ENCODE peak calls at places on chromosome 22, in six cellular contexts. One of them, this sample, is unnamed.

GRCh38 chr22:19085233-19086043 is 36.8 kb downstream of the DGCR2 start:
- DNase-seq in brain microvascular endothelial cell: peak
- DNase-seq in tibial nerve: no peak
- DNase-seq in progenitor cell of endocrine pancreas: no peak
- DNase-seq in HL-60: peak
- DNase-seq in RWPE1: no peak
- DNase-seq in this sample: peak

GRCh38 chr22:29216873-29217666 is 11.4 kb downstream of the EMID1 start:
- DNase-seq in brain microvascular endothelial cell: no peak
- DNase-seq in tibial nerve: no peak
- DNase-seq in progenitor cell of endocrine pancreas: no peak
- DNase-seq in HL-60: peak
- DNase-seq in RWPE1: no peak
- DNase-seq in this sample: no peak

GRCh38 chr22:36329217-36330078 is 58.3 kb downstream of the MYH9 start:
- DNase-seq in brain microvascular endothelial cell: peak
- DNase-seq in tibial nerve: no peak
- DNase-seq in progenitor cell of endocrine pancreas: peak
- DNase-seq in HL-60: peak
- DNase-seq in RWPE1: peak
- DNase-seq in this sample: no peak

GRCh38 chr22:17980638-17981051 is 43.7 kb downstream of the MICAL3 start:
- DNase-seq in brain microvascular endothelial cell: no peak
- DNase-seq in tibial nerve: peak
- DNase-seq in progenitor cell of endocrine pancreas: no peak
- DNase-seq in HL-60: peak
- DNase-seq in RWPE1: no peak
- DNase-seq in this sample: no peak

GRCh38 chr22:16824718-16825687 is at the start of gene XKR3:
- DNase-seq in brain microvascular endothelial cell: no peak
- DNase-seq in tibial nerve: no peak
- DNase-seq in progenitor cell of endocrine pancreas: no peak
- DNase-seq in HL-60: peak
- DNase-seq in RWPE1: peak
- DNase-seq in this sample: no peak

GRCh38 chr22:22201185-22201924 is 43.2 kb upstream of the VPREB1 start:
- DNase-seq in brain microvascular endothelial cell: no peak
- DNase-seq in tibial nerve: no peak
- DNase-seq in progenitor cell of endocrine pancreas: no peak
- DNase-seq in HL-60: peak
- DNase-seq in RWPE1: peak
- DNase-seq in this sample: no peak

GRCh38 chr22:46652930-46653331 is 32.7 kb downstream of the GRAMD4 start:
- DNase-seq in brain microvascular endothelial cell: peak
- DNase-seq in tibial nerve: no peak
- DNase-seq in progenitor cell of endocrine pancreas: no peak
- DNase-seq in HL-60: no peak
- DNase-seq in RWPE1: no peak
- DNase-seq in this sample: no peak

GRCh38 chr22:17106161-17106784 is 14.9 kb downstream of the TMEM121B start:
- DNase-seq in brain microvascular endothelial cell: no peak
- DNase-seq in tibial nerve: no peak
- DNase-seq in progenitor cell of endocrine pancreas: no peak
- DNase-seq in HL-60: peak
- DNase-seq in RWPE1: no peak
- DNase-seq in this sample: peak

GRCh38 chr22:21996175-21996574 is 13.6 kb upstream of the TOP3B start:
- DNase-seq in brain microvascular endothelial cell: no peak
- DNase-seq in tibial nerve: no peak
- DNase-seq in progenitor cell of endocrine pancreas: no peak
- DNase-seq in HL-60: no peak
- DNase-seq in RWPE1: no peak
- DNase-seq in this sample: no peak

GRCh38 chr22:21639359-21639758 is 2.7 kb upstream of the SDF2L1 start:
- DNase-seq in brain microvascular endothelial cell: no peak
- DNase-seq in tibial nerve: no peak
- DNase-seq in progenitor cell of endocrine pancreas: no peak
- DNase-seq in HL-60: no peak
- DNase-seq in RWPE1: no peak
- DNase-seq in this sample: no peak

GRCh38 chr22:49838771-49839717 is 11.4 kb upstream of the BRD1 start:
- DNase-seq in brain microvascular endothelial cell: no peak
- DNase-seq in tibial nerve: no peak
- DNase-seq in progenitor cell of endocrine pancreas: no peak
- DNase-seq in HL-60: peak
- DNase-seq in RWPE1: no peak
- DNase-seq in this sample: no peak

GRCh38 chr22:48721394-48721666 is 1106.3 kb downstream of the BRD1 start:
- DNase-seq in brain microvascular endothelial cell: no peak
- DNase-seq in tibial nerve: no peak
- DNase-seq in progenitor cell of endocrine pancreas: no peak
- DNase-seq in HL-60: no peak
- DNase-seq in RWPE1: no peak
- DNase-seq in this sample: no peak

GRCh38 chr22:26168199-26168915 is 905 bp upstream of the SEZ6L start:
- DNase-seq in brain microvascular endothelial cell: no peak
- DNase-seq in tibial nerve: no peak
- DNase-seq in progenitor cell of endocrine pancreas: no peak
- DNase-seq in HL-60: peak
- DNase-seq in RWPE1: no peak
- DNase-seq in this sample: no peak

GRCh38 chr22:26416256-26416655 is 12.8 kb upstream of the ASPHD2 start:
- DNase-seq in brain microvascular endothelial cell: no peak
- DNase-seq in tibial nerve: no peak
- DNase-seq in progenitor cell of endocrine pancreas: no peak
- DNase-seq in HL-60: no peak
- DNase-seq in RWPE1: no peak
- DNase-seq in this sample: no peak

GRCh38 chr22:28016781-28017557 is 97.9 kb upstream of the PITPNB start:
- DNase-seq in brain microvascular endothelial cell: no peak
- DNase-seq in tibial nerve: no peak
- DNase-seq in progenitor cell of endocrine pancreas: no peak
- DNase-seq in HL-60: no peak
- DNase-seq in RWPE1: no peak
- DNase-seq in this sample: no peak
- TF ChIP-seq CTCF in brain microvascular endothelial cell: no peak
- TF ChIP-seq CTCF in tibial nerve: no peak
- TF ChIP-seq CTCF in progenitor cell of endocrine pancreas: no peak
- TF ChIP-seq CTCF in HL-60: no peak
- TF ChIP-seq CTCF in RWPE1: no peak
- TF ChIP-seq CTCF in this sample: no peak

GRCh38 chr22:44892243-44892642 is 117.6 kb downstream of the PHF21B start:
- DNase-seq in brain microvascular endothelial cell: no peak
- DNase-seq in tibial nerve: no peak
- DNase-seq in progenitor cell of endocrine pancreas: no peak
- DNase-seq in HL-60: no peak
- DNase-seq in RWPE1: no peak
- DNase-seq in this sample: no peak

GRCh38 chr22:44890416-44891292 is 119.2 kb downstream of the PHF21B start:
- DNase-seq in brain microvascular endothelial cell: no peak
- DNase-seq in tibial nerve: no peak
- DNase-seq in progenitor cell of endocrine pancreas: no peak
- DNase-seq in HL-60: no peak
- DNase-seq in RWPE1: no peak
- DNase-seq in this sample: no peak

GRCh38 chr22:44891293-44891747 is 118.5 kb downstream of the PHF21B start:
- DNase-seq in brain microvascular endothelial cell: no peak
- DNase-seq in tibial nerve: no peak
- DNase-seq in progenitor cell of endocrine pancreas: no peak
- DNase-seq in HL-60: no peak
- DNase-seq in RWPE1: no peak
- DNase-seq in this sample: no peak

GRCh38 chr22:44892803-44893730 is 116.7 kb downstream of the PHF21B start:
- DNase-seq in brain microvascular endothelial cell: no peak
- DNase-seq in tibial nerve: no peak
- DNase-seq in progenitor cell of endocrine pancreas: no peak
- DNase-seq in HL-60: no peak
- DNase-seq in RWPE1: no peak
- DNase-seq in this sample: no peak

GRCh38 chr22:44891791-44892190 is 118.0 kb downstream of the PHF21B start:
- DNase-seq in brain microvascular endothelial cell: no peak
- DNase-seq in tibial nerve: no peak
- DNase-seq in progenitor cell of endocrine pancreas: no peak
- DNase-seq in HL-60: no peak
- DNase-seq in RWPE1: no peak
- DNase-seq in this sample: no peak
- TF ChIP-seq CTCF in brain microvascular endothelial cell: no peak
- TF ChIP-seq CTCF in tibial nerve: no peak
- TF ChIP-seq CTCF in progenitor cell of endocrine pancreas: no peak
- TF ChIP-seq CTCF in HL-60: no peak
- TF ChIP-seq CTCF in RWPE1: no peak
- TF ChIP-seq CTCF in this sample: no peak

DNA sequence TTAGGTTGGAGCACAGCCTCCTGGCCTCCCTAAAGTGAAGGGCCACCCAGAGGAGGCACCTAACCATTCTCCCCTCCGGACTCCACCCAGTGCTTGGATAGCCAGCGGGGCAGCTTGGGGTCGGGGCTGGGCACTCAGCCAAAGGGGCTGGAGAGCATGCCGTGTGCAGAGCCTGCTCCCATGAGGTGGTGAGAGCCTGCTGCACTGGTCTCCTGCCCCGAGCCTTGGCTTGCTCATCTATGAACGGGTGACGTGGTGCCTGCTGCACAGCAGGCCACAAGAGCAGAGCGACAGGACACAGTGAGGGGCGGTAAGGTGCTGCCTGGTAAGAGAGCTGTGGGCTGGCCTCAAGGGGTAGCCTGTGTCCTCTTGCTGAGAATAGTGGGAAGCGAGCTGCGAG is 14.0 kb upstream of the CCDC188 start:
- DNase-seq in brain microvascular endothelial cell: no peak
- DNase-seq in tibial nerve: no peak
- DNase-seq in progenitor cell of endocrine pancreas: no peak
- DNase-seq in HL-60: no peak
- DNase-seq in RWPE1: no peak
- DNase-seq in this sample: no peak
- TF ChIP-seq CTCF in brain microvascular endothelial cell: no peak
- TF ChIP-seq CTCF in tibial nerve: no peak
- TF ChIP-seq CTCF in progenitor cell of endocrine pancreas: no peak
- TF ChIP-seq CTCF in HL-60: no peak
- TF ChIP-seq CTCF in RWPE1: no peak
- TF ChIP-seq CTCF in this sample: no peak

GRCh38 chr22:23789638-23790037 is 2.9 kb downstream of the SMARCB1 start:
- DNase-seq in brain microvascular endothelial cell: no peak
- DNase-seq in tibial nerve: no peak
- DNase-seq in progenitor cell of endocrine pancreas: no peak
- DNase-seq in HL-60: no peak
- DNase-seq in RWPE1: no peak
- DNase-seq in this sample: no peak
- TF ChIP-seq CTCF in brain microvascular endothelial cell: peak
- TF ChIP-seq CTCF in tibial nerve: no peak
- TF ChIP-seq CTCF in progenitor cell of endocrine pancreas: no peak
- TF ChIP-seq CTCF in HL-60: no peak
- TF ChIP-seq CTCF in RWPE1: no peak
- TF ChIP-seq CTCF in this sample: no peak

DNA sequence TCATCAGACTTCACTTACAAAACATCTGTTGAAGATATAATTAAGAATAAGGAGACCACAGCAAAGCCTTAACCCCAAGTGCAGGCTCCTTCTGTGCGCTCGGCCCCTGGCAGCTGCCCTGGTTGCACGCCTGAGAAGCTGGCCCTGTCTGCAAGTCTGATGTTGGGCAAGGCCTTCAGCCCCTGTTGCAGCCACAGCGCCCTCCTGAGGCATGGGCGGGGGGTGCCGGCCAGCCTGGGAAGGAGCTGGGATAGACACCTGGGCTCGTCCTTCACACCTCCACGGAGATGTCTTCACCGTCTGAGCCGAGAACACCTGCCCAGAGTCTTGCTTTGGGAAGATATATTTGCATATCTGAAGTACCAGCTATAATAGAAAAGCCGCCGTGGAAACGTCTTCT is 104.1 kb downstream of the MPPED1 start:
- DNase-seq in brain microvascular endothelial cell: no peak
- DNase-seq in tibial nerve: no peak
- DNase-seq in progenitor cell of endocrine pancreas: no peak
- DNase-seq in HL-60: no peak
- DNase-seq in RWPE1: no peak
- DNase-seq in this sample: no peak
- TF ChIP-seq CTCF in brain microvascular endothelial cell: no peak
- TF ChIP-seq CTCF in tibial nerve: no peak
- TF ChIP-seq CTCF in progenitor cell of endocrine pancreas: no peak
- TF ChIP-seq CTCF in HL-60: no peak
- TF ChIP-seq CTCF in RWPE1: no peak
- TF ChIP-seq CTCF in this sample: no peak

DNA sequence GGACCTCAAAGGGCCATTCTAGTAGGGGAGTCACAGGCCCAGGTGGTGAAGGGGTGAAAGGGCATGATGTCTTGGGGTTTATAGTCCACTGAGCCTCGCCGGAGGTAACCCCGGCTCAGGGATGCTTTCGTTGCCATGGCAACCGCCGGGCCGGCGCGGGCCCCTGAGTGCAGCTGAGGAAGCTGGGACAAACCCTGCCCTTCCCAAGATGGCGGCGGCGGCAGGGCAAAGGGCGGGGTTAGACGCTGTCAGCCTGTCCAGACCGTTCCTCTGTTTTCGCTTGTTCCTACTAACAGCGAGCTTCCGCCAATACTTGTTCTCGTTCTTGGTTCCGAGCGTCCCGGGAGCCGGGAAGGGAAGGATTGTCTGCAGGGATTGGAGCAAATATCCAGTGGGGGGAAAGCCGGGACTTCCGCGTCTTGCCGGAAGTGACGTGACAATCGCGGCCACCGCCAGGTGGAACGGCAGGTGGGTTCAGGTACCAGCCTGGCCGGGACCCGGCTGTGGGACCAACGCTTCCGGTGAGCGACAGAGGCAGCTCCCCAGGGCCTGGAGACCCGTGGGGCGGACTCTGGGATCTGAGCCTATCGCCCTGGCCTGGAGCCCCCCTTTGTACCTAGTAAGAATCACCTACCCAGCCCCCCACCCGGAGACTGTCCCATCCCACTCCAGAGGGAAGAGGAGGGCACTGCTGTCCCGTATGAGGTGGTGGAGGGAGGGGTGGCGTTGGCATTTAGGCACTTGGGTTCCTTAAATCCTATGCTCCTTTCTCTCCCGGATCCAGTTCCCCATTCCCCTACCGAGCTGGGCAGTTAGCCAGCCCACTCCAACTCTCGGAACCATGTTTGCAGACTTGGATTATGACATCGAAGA is at the start of gene PICK1:
- DNase-seq in brain microvascular endothelial cell: peak
- DNase-seq in tibial nerve: peak
- DNase-seq in progenitor cell of endocrine pancreas: peak
- DNase-seq in HL-60: peak
- DNase-seq in RWPE1: peak
- DNase-seq in this sample: peak
- TF ChIP-seq CTCF in brain microvascular endothelial cell: no peak
- TF ChIP-seq CTCF in tibial nerve: no peak
- TF ChIP-seq CTCF in progenitor cell of endocrine pancreas: no peak
- TF ChIP-seq CTCF in HL-60: no peak
- TF ChIP-seq CTCF in RWPE1: no peak
- TF ChIP-seq CTCF in this sample: no peak